ENCODE peak calls at places on chromosomes 6 and 20, in six cellular contexts. P is NB4, R is HepG2, S is A549, Z is K562, B is GM12878. O is an unnamed sample.

GRCh38 chr20:29743101-29743931 is 1514.1 kb upstream of the DEFB115 start:
- DNase-seq in S (no peak), R (no peak), P (no peak), B (no peak), Z (no peak), O (no peak)

GRCh38 chr6:166286831-166287271 is 21.3 kb downstream of the PRR18 start:
- DNase-seq in B (peak; percentile 83), Z (no peak), R (no peak), P (peak; percentile 29), S (no peak), O (no peak)

GRCh38 chr20:25859649-25860530 is 163.2 kb upstream of the ZNF337 start:
- DNase-seq in S (no peak), B (no peak), R (peak; percentile 65), P (peak; percentile 56), Z (peak; percentile 38), O (peak; percentile 61)

GRCh38 chr6:44052419-44053011 is 74.7 kb downstream of the MRPL14 start:
- DNase-seq in R (no peak), B (no peak), S (no peak), P (peak; percentile 96), Z (peak; percentile 80), O (no peak)

GRCh38 chr20:38167851-38168760 is 3.0 kb upstream of the TGM2 start:
- DNase-seq in P (peak; percentile 84), R (peak; percentile 92), B (no peak), Z (no peak), S (peak; percentile 57), O (peak; percentile 77)

GRCh38 chr20:34516874-34517542 is 786 bp downstream of the DYNLRB1 start:
- DNase-seq in B (no peak), P (peak; percentile 61), Z (no peak), S (no peak), R (no peak), O (no peak)

GRCh38 chr20:19210426-19211155 is 1.9 kb upstream of the SLC24A3 start:
- DNase-seq in S (no peak), Z (no peak), P (no peak), B (no peak), R (no peak), O (no peak)

GRCh38 chr20:35490736-35491181 is 35.4 kb downstream of the CEP250 start:
- DNase-seq in P (peak; percentile 91), B (peak; percentile 51), R (no peak), Z (no peak), S (no peak), O (no peak)

GRCh38 chr20:5191829-5192569 is 65.2 kb downstream of the CDS2 start:
- DNase-seq in S (peak; percentile 89), Z (peak; percentile 55), R (peak; percentile 90), B (peak; percentile 61), P (peak; percentile 83), O (peak; percentile 79)

GRCh38 chr20:38202982-38203293 is 37.9 kb upstream of the TGM2 start:
- DNase-seq in S (no peak), B (no peak), P (no peak), Z (no peak), R (no peak), O (no peak)

GRCh38 chr6:81834141-81834621 is 81.7 kb upstream of the TENT5A start:
- DNase-seq in P (no peak), S (no peak), R (no peak), Z (no peak), B (no peak), O (no peak)

GRCh38 chr6:12555267-12555666 is 161.3 kb upstream of the PHACTR1 start:
- DNase-seq in B (no peak), R (no peak), Z (no peak), S (no peak), P (no peak), O (no peak)

GRCh38 chr6:27517928-27518787 is 45.3 kb upstream of the ZNF184 start:
- DNase-seq in R (no peak), B (no peak), Z (peak; percentile 28), S (no peak), P (peak; percentile 44), O (no peak)

GRCh38 chr6:15246217-15247211 is 645 bp downstream of the JARID2 start:
- DNase-seq in B (no peak), R (no peak), P (peak; percentile 64), S (no peak), Z (no peak), O (no peak)

GRCh38 chr6:159035891-159036290 is 8.9 kb downstream of the TAGAP start:
- DNase-seq in B (no peak), R (no peak), P (no peak), S (no peak), Z (no peak), O (no peak)

GRCh38 chr6:157241411-157241979 is 81.8 kb downstream of the TMEM242 start:
- DNase-seq in Z (no peak), R (no peak), P (no peak), S (no peak), B (no peak), O (no peak)

GRCh38 chr6:2188856-2189384 is 56.5 kb downstream of the GMDS start:
- DNase-seq in B (no peak), S (no peak), Z (no peak), R (no peak), P (no peak), O (peak; percentile 72)
- TF ChIP-seq MYC in B (no peak), S (no peak), Z (no peak), R (no peak), P (no peak), O (no peak)

GRCh38 chr6:45555981-45556771 is 178.4 kb upstream of the SUPT3H start:
- DNase-seq in B (no peak), Z (no peak), S (no peak), P (no peak), R (peak; percentile 8), O (no peak)
- TF ChIP-seq MYC in B (no peak), Z (no peak), S (no peak), P (no peak), R (no peak), O (no peak)

GRCh38 chr6:8269856-8270454 is 165.4 kb downstream of the SLC35B3 start:
- DNase-seq in P (no peak), R (no peak), Z (no peak), S (no peak), B (no peak), O (no peak)
- TF ChIP-seq MYC in P (no peak), R (no peak), Z (no peak), S (no peak), B (no peak), O (no peak)

GRCh38 chr6:170372380-170373325 is 66.1 kb downstream of the FAM120B start:
- DNase-seq in B (no peak), S (no peak), R (no peak), Z (no peak), P (no peak), O (no peak)

GRCh38 chr6:170371091-170371490 is 64.5 kb downstream of the FAM120B start:
- DNase-seq in P (no peak), B (no peak), R (no peak), Z (no peak), S (no peak), O (no peak)

GRCh38 chr6:170370413-170370812 is 63.9 kb downstream of the FAM120B start:
- DNase-seq in Z (no peak), S (no peak), R (no peak), P (no peak), B (no peak), O (no peak)

GRCh38 chr6:170369439-170369838 is 62.9 kb downstream of the FAM120B start:
- DNase-seq in P (no peak), S (no peak), B (no peak), Z (no peak), R (peak; percentile 22), O (no peak)

GRCh38 chr6:170371588-170371987 is 65.0 kb downstream of the FAM120B start:
- DNase-seq in B (no peak), Z (no peak), P (no peak), R (no peak), S (no peak), O (no peak)
- TF ChIP-seq MYC in B (no peak), Z (no peak), P (no peak), R (no peak), S (no peak), O (no peak)

O was measured in endothelial cell of umbilical vein.